ENCODE peak calls at places on chromosomes 4 and X, in six cellular contexts. R, Q, O, S, I and J are unnamed samples.

GRCh38 chrX:104565791-104566687 is at the start of gene IL1RAPL2:
- DNase-seq in O (no peak), S (peak), Q (no peak), I (peak), R (peak), J (peak)

GRCh38 chr4:174259580-174259979 is 23.9 kb downstream of the FBXO8 start:
- DNase-seq in S (no peak), O (no peak), Q (no peak), R (no peak), I (no peak), J (no peak)

GRCh38 chr4:179095585-179096228 is 1653.5 kb upstream of the AGA start:
- DNase-seq in Q (no peak), O (no peak), I (no peak), R (peak), S (peak), J (peak)

GRCh38 chr4:147638365-147638764 is 21.2 kb downstream of the TMEM184C start:
- DNase-seq in R (no peak), S (no peak), Q (no peak), I (no peak), O (no peak), J (no peak)

GRCh38 chr4:98502624-98503023 is 155.8 kb downstream of the TSPAN5 start:
- DNase-seq in R (no peak), Q (no peak), I (no peak), S (no peak), O (no peak), J (no peak)

GRCh38 chr4:53507671-53508286 is 83.5 kb downstream of the LNX1 start:
- DNase-seq in O (no peak), S (no peak), I (peak), R (peak), Q (no peak), J (no peak)

GRCh38 chr4:15469402-15470148 is at the start of gene CC2D2A:
- DNase-seq in O (no peak), R (no peak), Q (peak), S (peak), I (no peak), J (peak)

GRCh38 chr4:821181-821591 is 4.7 kb downstream of the CPLX1 start:
- DNase-seq in O (no peak), S (no peak), Q (no peak), R (no peak), I (no peak), J (no peak)

GRCh38 chr4:118918388-118918787 is 29.7 kb downstream of the SYNPO2 start:
- DNase-seq in O (no peak), S (peak), I (no peak), R (no peak), Q (no peak), J (no peak)

GRCh38 chrX:70436380-70436779 is 8.3 kb upstream of the DLG3 start:
- DNase-seq in O (no peak), R (no peak), I (no peak), S (no peak), Q (no peak), J (peak)

GRCh38 chr4:151485541-151486131 is 76.7 kb downstream of the FHIP1A start:
- DNase-seq in O (no peak), I (no peak), R (no peak), Q (no peak), S (no peak), J (no peak)

GRCh38 chr4:67723949-67724348 is 23.0 kb upstream of the UBA6 start:
- DNase-seq in S (no peak), R (no peak), I (no peak), Q (no peak), O (no peak), J (no peak)

GRCh38 chr4:78951862-78952472 is 12.7 kb upstream of the PAQR3 start:
- DNase-seq in I (no peak), O (no peak), Q (no peak), R (peak), S (peak), J (peak)

GRCh38 chr4:41140410-41140809 is 73.9 kb downstream of the APBB2 start:
- DNase-seq in R (no peak), Q (no peak), O (no peak), S (no peak), I (no peak), J (no peak)

GRCh38 chr4:98606879-98607278 is 51.5 kb downstream of the TSPAN5 start:
- DNase-seq in R (no peak), O (no peak), Q (no peak), I (no peak), S (no peak), J (no peak)

GRCh38 chr4:7765676-7766075 is 174.0 kb downstream of the AFAP1 start:
- DNase-seq in S (no peak), R (no peak), O (no peak), I (no peak), Q (no peak), J (no peak)

GRCh38 chrX:72381439-72382198 is 75.9 kb upstream of the CITED1 start:
- DNase-seq in O (no peak), I (no peak), S (no peak), R (no peak), Q (no peak), J (no peak)

GRCh38 chr4:48653217-48654014 is 126.7 kb downstream of the FRYL start:
- DNase-seq in I (peak), Q (no peak), R (no peak), O (no peak), S (no peak), J (peak)

GRCh38 chrX:65697915-65698796 is 30.7 kb downstream of the MSN start:
- DNase-seq in S (no peak), I (peak), Q (no peak), O (no peak), R (peak), J (no peak)

GRCh38 chrX:147550217-147550616 is 361.5 kb upstream of the FMR1 start:
- DNase-seq in R (peak), Q (no peak), S (no peak), I (no peak), O (no peak), J (peak)

GRCh38 chr4:123843137-123843536 is 446.5 kb downstream of the SPRY1 start:
- DNase-seq in O (no peak), S (no peak), Q (no peak), R (no peak), I (no peak), J (no peak)

GRCh38 chr4:183798249-183798920 is 106.7 kb upstream of the STOX2 start:
- DNase-seq in I (no peak), Q (no peak), S (peak), R (no peak), O (no peak), J (no peak)

GRCh38 chrX:49664824-49665223 is 31.0 kb downstream of the PAGE1 start:
- DNase-seq in S (no peak), O (no peak), I (no peak), R (no peak), Q (no peak), J (no peak)

GRCh38 chr4:7708238-7708637 is 231.4 kb downstream of the AFAP1 start:
- DNase-seq in I (no peak), Q (no peak), S (no peak), O (no peak), R (no peak), J (no peak)

GRCh38 chrX:106874075-106874474 is 29.1 kb downstream of the RIPPLY1 start:
- DNase-seq in Q (no peak), S (peak), R (peak), O (no peak), I (no peak), J (no peak)

GRCh38 chr4:77012726-77013125 is 63.1 kb downstream of the CCNI start:
- DNase-seq in I (peak), R (no peak), Q (no peak), S (no peak), O (no peak), J (no peak)

GRCh38 chrX:106168107-106168506 is at the start of gene PWWP3B:
- DNase-seq in S (peak), I (peak), Q (no peak), R (no peak), O (no peak), J (peak)

GRCh38 chr4:184807797-184808718 is 17.7 kb downstream of the ACSL1 start:
- DNase-seq in I (no peak), O (peak), R (no peak), Q (no peak), S (peak), J (peak)

GRCh38 chr4:165288639-165289428 is 38.6 kb upstream of the MSMO1 start:
- DNase-seq in Q (no peak), O (no peak), S (peak), R (no peak), I (no peak), J (no peak)

GRCh38 chr4:9735515-9735914 is 45.9 kb upstream of the DRD5 start:
- DNase-seq in Q (no peak), R (no peak), I (no peak), O (no peak), S (no peak), J (no peak)

GRCh38 chrX:357693-358471 is 28.8 kb downstream of the PPP2R3B start:
- DNase-seq in Q (no peak), O (no peak), I (no peak), R (no peak), S (peak), J (no peak)

GRCh38 chrX:149961572-149961971 is 23.3 kb upstream of the EOLA2 start:
- DNase-seq in Q (no peak), R (no peak), I (no peak), O (no peak), S (no peak), J (no peak)

GRCh38 chr4:158912390-158913175 is 143.8 kb downstream of the FNIP2 start:
- DNase-seq in I (no peak), Q (no peak), R (no peak), O (no peak), S (no peak), J (no peak)

GRCh38 chrX:97987979-97988378 is 1104.3 kb downstream of the RPA4 start:
- DNase-seq in R (no peak), S (no peak), Q (no peak), I (no peak), O (no peak), J (no peak)

GRCh38 chr4:185359767-185360446 is 35.8 kb downstream of the LRP2BP start:
- DNase-seq in R (no peak), Q (no peak), S (peak), I (no peak), O (no peak), J (no peak)

GRCh38 chrX:18895157-18895952 is 88.6 kb downstream of the PHKA2 start:
- DNase-seq in S (peak), I (peak), O (no peak), Q (no peak), R (no peak), J (no peak)

GRCh38 chr4:145904413-145905177 is 34.0 kb downstream of the ZNF827 start:
- DNase-seq in I (no peak), Q (no peak), R (peak), S (peak), O (no peak), J (no peak)

GRCh38 chrX:154369453-154370299 is 4.8 kb downstream of the FLNA start:
- DNase-seq in Q (peak), I (peak), R (peak), S (peak), O (peak), J (peak)

GRCh38 chrX:21586001-21586400 is 72.1 kb downstream of the KLHL34 start:
- DNase-seq in Q (no peak), O (no peak), I (no peak), S (no peak), R (no peak), J (no peak)

DNA sequence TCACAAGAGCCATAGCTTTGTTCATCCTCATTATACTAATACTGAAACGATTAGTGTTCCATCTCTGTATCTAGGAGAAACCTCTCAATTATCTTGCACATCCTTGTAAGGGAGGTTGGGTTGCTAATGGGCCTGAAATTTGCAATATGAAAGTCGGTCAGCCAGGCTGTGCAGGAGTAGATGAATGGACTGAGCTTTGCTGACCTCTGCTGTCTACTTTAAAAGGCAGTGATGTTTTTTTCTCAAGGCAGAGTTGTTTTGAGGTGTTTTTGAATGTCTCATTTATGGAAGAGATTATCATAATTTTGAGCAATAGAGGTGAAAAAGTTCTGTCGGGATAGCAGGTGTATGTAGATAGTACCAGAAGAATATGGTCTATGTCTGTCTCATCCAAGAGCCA is 47.9 kb upstream of the LINC00632 start:
- DNase-seq in S (peak), I (no peak), R (no peak), Q (no peak), O (no peak), J (no peak)
- TF ChIP-seq CTCF in S (no peak), I (no peak), R (no peak), Q (no peak), O (no peak), J (peak)

GRCh38 chrX:24495700-24496099 is 30.6 kb downstream of the PDK3 start:
- DNase-seq in I (no peak), Q (no peak), R (no peak), O (no peak), S (no peak), J (no peak)

GRCh38 chrX:24498181-24498580 is 33.1 kb downstream of the PDK3 start:
- DNase-seq in O (no peak), I (no peak), Q (no peak), R (peak), S (no peak), J (no peak)

GRCh38 chrX:24494544-24495113 is 29.5 kb downstream of the PDK3 start:
- DNase-seq in Q (no peak), R (no peak), S (peak), I (no peak), O (no peak), J (no peak)

GRCh38 chrX:24493740-24494543 is 28.9 kb downstream of the PDK3 start:
- DNase-seq in Q (no peak), I (no peak), R (no peak), S (peak), O (no peak), J (no peak)

DNA sequence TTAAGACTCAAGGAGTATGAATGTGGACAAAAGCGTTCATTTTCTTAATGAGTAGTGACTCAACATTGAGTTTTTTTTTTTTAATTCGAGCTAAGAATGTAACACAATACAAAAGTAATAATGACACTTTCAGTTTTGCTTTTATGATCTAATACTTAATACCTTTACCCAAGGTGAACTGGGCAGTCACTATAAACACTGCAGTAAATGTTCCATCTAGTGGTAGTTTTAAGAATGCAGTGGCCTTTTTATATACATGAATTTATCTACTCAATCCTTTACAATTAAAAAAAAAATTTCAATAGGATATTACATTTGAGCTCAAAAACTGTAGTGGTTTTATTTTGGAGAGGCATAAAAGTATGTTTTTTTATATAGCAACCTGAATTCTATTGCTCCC is 33.9 kb downstream of the PDK3 start:
- DNase-seq in R (peak), I (no peak), Q (no peak), S (peak), O (no peak), J (no peak)
- TF ChIP-seq CTCF in R (peak), I (peak), Q (peak), S (peak), O (peak), J (peak)

GRCh38 chrX:124860736-124861135 is 458.9 kb upstream of the TEX13C start:
- DNase-seq in S (no peak), R (no peak), Q (no peak), O (no peak), I (no peak), J (no peak)

GRCh38 chrX:124862304-124862703 is 457.4 kb upstream of the TEX13C start:
- DNase-seq in S (no peak), Q (no peak), I (no peak), R (no peak), O (no peak), J (no peak)

DNA sequence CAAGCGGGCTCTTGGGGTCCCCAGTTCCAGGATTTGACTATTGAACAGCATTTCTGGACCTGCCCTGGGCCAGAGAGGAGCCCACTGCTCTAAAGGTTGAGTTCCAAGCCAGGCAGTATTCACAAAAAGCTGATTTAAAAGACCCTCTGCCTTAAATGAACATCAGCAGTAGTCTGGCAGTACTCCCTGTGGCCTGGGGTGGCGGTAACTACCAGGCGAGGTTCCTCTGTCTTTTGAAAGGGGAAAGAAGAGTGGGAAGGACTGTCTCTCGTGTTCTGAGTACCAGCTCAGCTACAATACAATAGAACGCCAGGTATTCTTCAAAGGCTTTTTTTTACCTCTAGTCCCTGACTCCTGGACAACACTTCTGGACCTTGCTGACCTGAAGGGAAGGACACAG is 456.4 kb upstream of the TEX13C start:
- DNase-seq in S (no peak), O (no peak), I (no peak), R (no peak), Q (no peak), J (no peak)
- TF ChIP-seq CTCF in S (no peak), O (no peak), I (no peak), R (no peak), Q (no peak), J (peak)

GRCh38 chr4:17597517-17597916 is 16.9 kb upstream of the MED28 start:
- DNase-seq in I (no peak), Q (no peak), R (no peak), O (no peak), S (peak), J (no peak)
- TF ChIP-seq CTCF in I (peak), Q (no peak), R (no peak), O (peak), S (peak), J (peak)

GRCh38 chrX:121405826-121406225 is 358.4 kb downstream of the GLUD2 start:
- DNase-seq in I (no peak), O (no peak), S (no peak), Q (no peak), R (no peak), J (no peak)

DNA sequence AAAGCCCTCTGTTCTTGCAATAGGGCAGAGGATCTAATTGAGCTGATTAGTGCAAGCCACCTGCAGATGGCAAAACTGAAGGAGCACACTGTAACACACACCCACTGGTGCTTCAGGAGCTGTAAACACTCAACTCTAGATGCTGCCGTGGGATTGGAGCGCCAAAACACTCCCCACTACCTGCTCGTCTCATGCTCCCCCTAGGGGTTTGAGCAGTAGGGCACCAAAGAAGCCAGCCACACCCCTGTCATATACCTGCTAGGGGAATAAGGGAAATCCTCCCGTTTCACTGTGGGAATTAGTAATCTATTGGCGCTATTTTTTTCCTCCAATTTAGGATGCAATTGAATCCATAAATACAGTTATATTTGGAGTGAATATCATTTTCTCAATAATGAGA is 360.2 kb downstream of the GLUD2 start:
- DNase-seq in O (no peak), I (no peak), Q (no peak), S (no peak), R (peak), J (no peak)
- TF ChIP-seq CTCF in O (no peak), I (no peak), Q (no peak), S (no peak), R (no peak), J (no peak)

GRCh38 chr4:56267558-56267957 is 119.7 kb downstream of the AASDH start:
- DNase-seq in O (no peak), S (no peak), I (no peak), R (no peak), Q (no peak), J (no peak)
- TF ChIP-seq CTCF in O (no peak), S (no peak), I (no peak), R (no peak), Q (no peak), J (no peak)

DNA sequence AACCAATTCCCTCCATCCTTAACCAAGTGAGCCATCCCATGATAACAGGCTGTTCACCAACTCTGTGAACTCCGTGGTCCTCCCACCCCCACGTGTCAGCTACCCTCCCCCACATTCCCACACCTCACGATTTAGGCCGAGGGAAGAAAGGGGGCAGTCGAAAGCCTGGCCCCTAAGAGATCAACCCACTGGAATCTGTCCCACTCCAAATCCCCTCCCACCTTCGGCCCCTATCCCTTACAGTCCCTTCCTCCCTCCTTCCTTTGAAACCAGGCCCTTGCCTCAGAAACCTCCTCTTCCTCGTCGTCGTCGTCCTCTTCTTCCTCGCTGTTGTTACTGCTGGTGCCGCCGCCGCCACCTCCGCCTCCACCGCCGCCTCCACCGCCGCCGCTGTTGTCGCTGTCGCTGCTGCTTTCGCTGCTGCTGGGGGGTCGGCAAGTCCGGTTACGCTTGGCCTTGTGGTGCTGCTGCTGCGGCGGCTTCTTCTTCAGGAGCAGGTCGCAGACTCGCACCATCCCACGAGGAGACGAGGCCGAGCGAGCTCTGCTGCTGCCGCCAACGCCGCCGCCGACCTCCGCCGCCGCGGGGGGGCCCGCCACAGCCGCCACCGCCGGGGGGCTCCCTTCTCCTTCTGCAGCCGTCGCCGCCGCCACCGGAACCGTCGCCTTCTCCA is 467 bp downstream of the ANKRD17 start:
- DNase-seq in O (no peak), R (peak), S (peak), Q (no peak), I (no peak), J (no peak)
- TF ChIP-seq CTCF in O (peak), R (peak), S (peak), Q (peak), I (peak), J (no peak)